ENCODE peak calls at places on chromosomes 4 and X, in seven cellular contexts. B is upper lobe of right lung; U is spleen; Q is body of pancreas; G is hippocampal formation; O is BE2C; M is CD4-positive, alpha-beta memory T cell. W is an unnamed sample.

GRCh38 chr4:116598980-116599789 is 486.2 kb downstream of the TRAM1L1 start:
- DNase-seq in G (no peak), M (no peak), U (peak), Q (no peak), B (no peak), O (no peak), W (no peak)

GRCh38 chr4:138573246-138573645 is 331.1 kb upstream of the SLC7A11 start:
- DNase-seq in M (no peak), U (no peak), B (no peak), O (no peak), G (no peak), Q (no peak), W (no peak)

GRCh38 chr4:138555584-138555983 is 313.4 kb upstream of the SLC7A11 start:
- DNase-seq in G (no peak), U (no peak), O (peak), Q (peak), M (no peak), B (no peak), W (no peak)

GRCh38 chr4:157045507-157046127 is 30.3 kb upstream of the GLRB start:
- DNase-seq in Q (peak), U (no peak), O (peak), G (no peak), M (no peak), B (no peak), W (peak)

GRCh38 chrX:10017866-10018265 is 50.7 kb downstream of the CLDN34 start:
- DNase-seq in Q (no peak), O (no peak), G (no peak), U (no peak), B (no peak), M (no peak), W (no peak)

GRCh38 chrX:119692241-119693031 is 532 bp downstream of the SEPTIN6 start:
- DNase-seq in Q (peak), O (peak), U (peak), G (peak), B (peak), M (peak), W (no peak)

GRCh38 chr4:127896528-127896927 is 15.8 kb downstream of the PLK4 start:
- DNase-seq in Q (no peak), U (no peak), O (no peak), G (no peak), B (no peak), M (no peak), W (no peak)

GRCh38 chr4:165433529-165433928 is 54.7 kb downstream of the CPE start:
- DNase-seq in Q (no peak), U (no peak), M (no peak), B (no peak), G (no peak), O (no peak), W (no peak)

GRCh38 chr4:48686369-48686768 is 93.7 kb downstream of the FRYL start:
- DNase-seq in G (no peak), U (no peak), M (no peak), O (no peak), B (no peak), Q (no peak), W (no peak)

GRCh38 chr4:153530284-153530995 is 64.3 kb downstream of the TMEM131L start:
- DNase-seq in G (no peak), O (no peak), Q (no peak), U (no peak), M (no peak), B (no peak), W (no peak)

GRCh38 chrX:131728295-131729145 is 184.6 kb downstream of the OR13H1 start:
- DNase-seq in B (no peak), G (no peak), Q (peak), U (peak), M (peak), O (no peak), W (peak)

GRCh38 chr4:153927546-153927945 is 138.7 kb upstream of the SFRP2 start:
- DNase-seq in M (no peak), O (no peak), G (no peak), Q (no peak), B (no peak), U (no peak), W (no peak)

GRCh38 chr4:7476820-7477219 is 42.1 kb upstream of the PSAPL1 start:
- DNase-seq in O (no peak), G (no peak), Q (no peak), M (no peak), U (no peak), B (no peak), W (no peak)

GRCh38 chrX:34918856-34919255 is 23.7 kb upstream of the FAM47B start:
- DNase-seq in U (no peak), Q (peak), O (peak), B (no peak), G (no peak), M (no peak), W (no peak)

GRCh38 chrX:47484885-47485284 is 1.9 kb upstream of the ZNF41 start:
- DNase-seq in U (no peak), Q (no peak), B (no peak), M (no peak), O (no peak), G (no peak), W (no peak)

GRCh38 chr4:2330119-2331042 is 68.5 kb upstream of the MXD4 start:
- DNase-seq in G (no peak), Q (no peak), O (no peak), B (no peak), U (peak), M (no peak), W (no peak)

GRCh38 chrX:84729809-84730208 is 227.6 kb upstream of the HDX start:
- DNase-seq in Q (peak), O (peak), B (no peak), U (no peak), G (peak), M (peak), W (no peak)

GRCh38 chr4:1332686-1333085 is 14.3 kb upstream of the UVSSA start:
- DNase-seq in B (no peak), O (no peak), G (no peak), M (no peak), Q (no peak), U (peak), W (no peak)

GRCh38 chr4:69896530-69897116 is 34.2 kb upstream of the CSN1S1 start:
- DNase-seq in B (no peak), O (no peak), G (no peak), U (no peak), M (no peak), Q (no peak), W (no peak)

GRCh38 chrX:136125106-136125505 is 22.2 kb upstream of the FHL1 start:
- DNase-seq in B (no peak), O (no peak), U (no peak), G (no peak), Q (no peak), M (no peak), W (no peak)

GRCh38 chr4:39635023-39635422 is 3.6 kb downstream of the SMIM14 start:
- DNase-seq in Q (peak), G (no peak), U (no peak), M (no peak), B (no peak), O (no peak), W (peak)

GRCh38 chrX:68375803-68376202 is 57.5 kb downstream of the OPHN1 start:
- DNase-seq in O (no peak), M (no peak), B (no peak), Q (no peak), G (no peak), U (no peak), W (no peak)

GRCh38 chr4:20839957-20840356 is 139.7 kb downstream of the PACRGL start:
- DNase-seq in O (no peak), B (no peak), U (no peak), Q (no peak), M (no peak), G (no peak), W (no peak)

GRCh38 chr4:184288451-184289178 is 70.9 kb upstream of the ENPP6 start:
- DNase-seq in Q (no peak), U (no peak), O (no peak), B (no peak), G (no peak), M (no peak), W (no peak)

GRCh38 chrX:109822861-109823260 is 89.8 kb upstream of the ACSL4 start:
- DNase-seq in O (no peak), B (no peak), M (no peak), G (no peak), U (no peak), Q (no peak), W (no peak)

GRCh38 chr4:141587897-141588296 is 48.5 kb upstream of the IL15 start:
- DNase-seq in G (no peak), U (no peak), Q (no peak), M (no peak), B (no peak), O (no peak), W (no peak)

GRCh38 chrX:147675819-147676218 is 235.9 kb upstream of the FMR1 start:
- DNase-seq in Q (no peak), M (no peak), U (no peak), B (no peak), G (no peak), O (no peak), W (no peak)

GRCh38 chr4:94519019-94519418 is 67.3 kb downstream of the PDLIM5 start:
- DNase-seq in G (no peak), Q (no peak), U (no peak), B (no peak), O (no peak), M (no peak), W (no peak)

GRCh38 chr4:3834921-3835521 is 68.8 kb downstream of the ADRA2C start:
- DNase-seq in B (no peak), U (no peak), Q (no peak), O (no peak), M (no peak), G (no peak), W (no peak)

GRCh38 chrX:69229436-69229835 is 64.2 kb upstream of the PJA1 start:
- DNase-seq in B (no peak), O (no peak), M (no peak), U (no peak), Q (no peak), G (no peak), W (no peak)

GRCh38 chr4:154517591-154517990 is 26.0 kb upstream of the DCHS2 start:
- DNase-seq in G (no peak), Q (no peak), O (no peak), M (no peak), U (no peak), B (no peak), W (no peak)

GRCh38 chr4:149785686-149786431 is 29.8 kb downstream of the IQCM start:
- DNase-seq in M (no peak), U (no peak), B (no peak), O (no peak), Q (no peak), G (no peak), W (no peak)

GRCh38 chr4:65669008-65669971 is 999 bp downstream of the EPHA5 start:
- DNase-seq in U (peak), G (no peak), Q (no peak), B (peak), M (no peak), O (peak), W (no peak)

GRCh38 chrX:50818986-50819385 is 5.0 kb upstream of the SHROOM4 start:
- DNase-seq in G (no peak), M (no peak), Q (no peak), O (no peak), B (no peak), U (no peak), W (no peak)

GRCh38 chrX:155108427-155108826 is 37.1 kb downstream of the BRCC3 start:
- DNase-seq in B (no peak), O (no peak), U (no peak), G (no peak), Q (no peak), M (no peak), W (no peak)

GRCh38 chr4:104421576-104421975 is 73.1 kb downstream of the CXXC4 start:
- DNase-seq in Q (no peak), U (no peak), M (no peak), G (no peak), B (no peak), O (no peak), W (no peak)

GRCh38 chr4:140726776-140727500 is 29.2 kb downstream of the TBC1D9 start:
- DNase-seq in U (no peak), B (no peak), O (no peak), M (no peak), G (no peak), Q (no peak), W (no peak)

GRCh38 chrX:69173906-69174305 is 8.7 kb upstream of the PJA1 start:
- DNase-seq in Q (no peak), U (no peak), G (no peak), B (no peak), M (no peak), O (no peak), W (no peak)

W was measured in ureter.